ENCODE peak calls at places on chromosomes 2 and 18, in nine cellular contexts. S is GM12892; C is activated T-cell treated with anti-CD3 and anti-CD28 coated beads, Interleukin-2, amount 50 U/mL, for 1 hour; W is myocyte; M is chondrocyte; V is activated CD8-positive, alpha-beta T cell treated with anti-CD3 and anti-CD28 coated beads for 36 hours; F is posterior vena cava; H is A172; L is CD8-positive, alpha-beta T cell. A is an unnamed sample.

GRCh38 chr2:11907178-11907577 is 160.7 kb downstream of the LPIN1 start:
- DNase-seq in W (no peak), M (no peak), C (no peak), V (no peak), H (no peak), S (no peak), F (no peak), L (no peak), A (no peak)

GRCh38 chr2:203824653-203825052 is 42.9 kb upstream of the CTLA4 start:
- DNase-seq in S (no peak), C (no peak), F (no peak), L (no peak), M (no peak), W (no peak), V (no peak), H (no peak), A (no peak)

GRCh38 chr2:199814084-199814844 is 36.7 kb downstream of the FTCDNL1 start:
- DNase-seq in F (no peak), H (no peak), M (no peak), V (no peak), S (no peak), W (no peak), L (no peak), C (no peak), A (no peak)

GRCh38 chr2:58056201-58056916 is 9.8 kb downstream of the VRK2 start:
- DNase-seq in F (no peak), H (no peak), S (no peak), W (no peak), C (no peak), M (no peak), L (no peak), V (no peak), A (no peak)

GRCh38 chr2:140122001-140122400 is 1341.8 kb upstream of the NXPH2 start:
- DNase-seq in S (no peak), M (no peak), V (no peak), C (no peak), F (no peak), H (peak), W (no peak), L (no peak), A (no peak)

GRCh38 chr2:34025196-34025595 is 426.1 kb upstream of the FAM98A start:
- DNase-seq in M (no peak), L (no peak), W (no peak), F (no peak), V (no peak), C (no peak), H (no peak), S (no peak), A (no peak)

GRCh38 chr18:24560511-24560981 is 100.1 kb downstream of the HRH4 start:
- DNase-seq in W (no peak), H (peak), C (no peak), L (no peak), F (no peak), S (no peak), M (no peak), V (no peak), A (no peak)

GRCh38 chr2:161243873-161244272 is 64.4 kb upstream of the PSMD14 start:
- DNase-seq in C (peak), H (no peak), V (peak), F (no peak), L (no peak), W (no peak), M (no peak), S (no peak), A (no peak)

GRCh38 chr2:19744456-19744855 is 157.3 kb downstream of the TTC32 start:
- DNase-seq in L (no peak), M (no peak), S (no peak), H (no peak), V (no peak), W (no peak), C (no peak), F (no peak), A (no peak)

GRCh38 chr2:28276076-28276618 is 116.5 kb upstream of the FOSL2 start:
- DNase-seq in M (no peak), S (no peak), C (no peak), W (peak), F (no peak), H (peak), L (no peak), V (peak), A (no peak)

GRCh38 chr2:196131384-196131861 is 40.0 kb downstream of the STK17B start:
- DNase-seq in W (peak), S (no peak), V (peak), C (peak), F (no peak), M (no peak), H (peak), L (peak), A (no peak)

GRCh38 chr18:54224379-54225014 is at the start of gene MBD2:
- DNase-seq in L (peak), C (peak), V (peak), H (peak), W (peak), F (peak), S (peak), M (peak), A (peak)

GRCh38 chr18:37282386-37283037 is 283.1 kb downstream of the CELF4 start:
- DNase-seq in W (no peak), F (no peak), H (no peak), M (no peak), L (no peak), S (no peak), C (no peak), V (no peak), A (no peak)

GRCh38 chr2:88180594-88181240 is 10.6 kb downstream of the THNSL2 start:
- DNase-seq in W (peak), S (no peak), H (peak), C (no peak), M (no peak), L (no peak), F (no peak), V (no peak), A (no peak)

GRCh38 chr2:15933184-15933845 is 7.0 kb upstream of the MYCN start:
- DNase-seq in L (no peak), W (no peak), C (no peak), H (no peak), V (no peak), S (no peak), F (no peak), M (peak), A (no peak)